ENCODE peak calls at places on chromosomes 1 and 21, in six cellular contexts. One of them, this sample, is unnamed.

GRCh38 chr1:85818371-85818770 is 110.1 kb upstream of the ZNHIT6 start:
- DNase-seq in fibroblast of villous mesenchyme: peak; percentile 6
- DNase-seq in GM06990: no peak
- DNase-seq in fibroblast of pulmonary artery: peak; percentile 7
- DNase-seq in body of pancreas: peak; percentile 15
- DNase-seq in lung: no peak
- DNase-seq in this sample: no peak

GRCh38 chr1:83791821-83792437 is 207.0 kb downstream of the TTLL7 start:
- DNase-seq in GM06990: no peak
- DNase-seq in body of pancreas: no peak
- DNase-seq in lung: no peak
- DNase-seq in fibroblast of villous mesenchyme: no peak
- DNase-seq in fibroblast of pulmonary artery: no peak
- DNase-seq in this sample: no peak

GRCh38 chr1:195530961-195531360 is 1077.3 kb downstream of the KCNT2 start:
- DNase-seq in lung: no peak
- DNase-seq in fibroblast of pulmonary artery: peak; percentile 14
- DNase-seq in body of pancreas: no peak
- DNase-seq in GM06990: no peak
- DNase-seq in fibroblast of villous mesenchyme: no peak
- DNase-seq in this sample: no peak

GRCh38 chr1:238177960-238178359 is 287.2 kb upstream of the ZP4 start:
- DNase-seq in lung: no peak
- DNase-seq in fibroblast of villous mesenchyme: no peak
- DNase-seq in body of pancreas: no peak
- DNase-seq in fibroblast of pulmonary artery: no peak
- DNase-seq in GM06990: no peak
- DNase-seq in this sample: no peak

GRCh38 chr1:63773815-63774616 is at the start of gene ROR1:
- DNase-seq in lung: peak; percentile 91
- DNase-seq in body of pancreas: peak; percentile 93
- DNase-seq in GM06990: peak; percentile 37
- DNase-seq in fibroblast of pulmonary artery: peak; percentile 87
- DNase-seq in fibroblast of villous mesenchyme: peak; percentile 85
- DNase-seq in this sample: peak; percentile 78

GRCh38 chr1:100704473-100704872 is 15.1 kb upstream of the VCAM1 start:
- DNase-seq in GM06990: no peak
- DNase-seq in lung: no peak
- DNase-seq in body of pancreas: no peak
- DNase-seq in fibroblast of pulmonary artery: no peak
- DNase-seq in fibroblast of villous mesenchyme: no peak
- DNase-seq in this sample: no peak

GRCh38 chr1:246005067-246005466 is 502.0 kb downstream of the SMYD3 start:
- DNase-seq in lung: no peak
- DNase-seq in body of pancreas: no peak
- DNase-seq in fibroblast of villous mesenchyme: peak; percentile 98
- DNase-seq in GM06990: no peak
- DNase-seq in fibroblast of pulmonary artery: peak; percentile 96
- DNase-seq in this sample: no peak

GRCh38 chr1:211329764-211330201 is 3.1 kb downstream of the TRAF5 start:
- DNase-seq in lung: no peak
- DNase-seq in GM06990: peak; percentile 44
- DNase-seq in fibroblast of pulmonary artery: no peak
- DNase-seq in body of pancreas: no peak
- DNase-seq in fibroblast of villous mesenchyme: no peak
- DNase-seq in this sample: peak; percentile 40

GRCh38 chr21:39669976-39670671 is 57.4 kb downstream of the B3GALT5 start:
- DNase-seq in fibroblast of pulmonary artery: no peak
- DNase-seq in GM06990: no peak
- DNase-seq in body of pancreas: peak; percentile 38
- DNase-seq in lung: no peak
- DNase-seq in fibroblast of villous mesenchyme: no peak
- DNase-seq in this sample: no peak

GRCh38 chr21:46667191-46667734 is 31.8 kb downstream of the PRMT2 start:
- DNase-seq in body of pancreas: no peak
- DNase-seq in GM06990: no peak
- DNase-seq in fibroblast of pulmonary artery: peak; percentile 20
- DNase-seq in fibroblast of villous mesenchyme: peak; percentile 40
- DNase-seq in lung: no peak
- DNase-seq in this sample: peak; percentile 62

GRCh38 chr1:7218210-7218832 is 433.1 kb downstream of the CAMTA1 start:
- DNase-seq in GM06990: no peak
- DNase-seq in body of pancreas: peak; percentile 66
- DNase-seq in fibroblast of pulmonary artery: peak; percentile 42
- DNase-seq in lung: no peak
- DNase-seq in fibroblast of villous mesenchyme: peak; percentile 55
- DNase-seq in this sample: peak; percentile 57

GRCh38 chr1:66532798-66533783 is 862 bp upstream of the SGIP1 start:
- DNase-seq in lung: no peak
- DNase-seq in body of pancreas: no peak
- DNase-seq in GM06990: no peak
- DNase-seq in fibroblast of pulmonary artery: peak; percentile 90
- DNase-seq in fibroblast of villous mesenchyme: peak; percentile 93
- DNase-seq in this sample: peak; percentile 30

GRCh38 chr1:2937805-2938204 is 83.5 kb upstream of the ACTRT2 start:
- DNase-seq in GM06990: no peak
- DNase-seq in body of pancreas: no peak
- DNase-seq in fibroblast of villous mesenchyme: no peak
- DNase-seq in fibroblast of pulmonary artery: no peak
- DNase-seq in lung: no peak
- DNase-seq in this sample: no peak

GRCh38 chr1:21861602-21862429 is 49.8 kb downstream of the LDLRAD2 start:
- DNase-seq in fibroblast of villous mesenchyme: peak; percentile 46
- DNase-seq in GM06990: no peak
- DNase-seq in lung: no peak
- DNase-seq in body of pancreas: no peak
- DNase-seq in fibroblast of pulmonary artery: peak; percentile 28
- DNase-seq in this sample: no peak

GRCh38 chr1:7902478-7903084 is 38.1 kb downstream of the TNFRSF9 start:
- DNase-seq in body of pancreas: peak; percentile 65
- DNase-seq in fibroblast of villous mesenchyme: peak; percentile 69
- DNase-seq in lung: peak; percentile 58
- DNase-seq in fibroblast of pulmonary artery: peak; percentile 86
- DNase-seq in GM06990: peak; percentile 26
- DNase-seq in this sample: peak; percentile 78

GRCh38 chr1:104195395-104195794 is 445.7 kb downstream of the AMY1C start:
- DNase-seq in body of pancreas: no peak
- DNase-seq in lung: no peak
- DNase-seq in GM06990: no peak
- DNase-seq in fibroblast of pulmonary artery: no peak
- DNase-seq in fibroblast of villous mesenchyme: no peak
- DNase-seq in this sample: no peak

GRCh38 chr1:9551984-9552383 is 12.7 kb downstream of the SLC25A33 start:
- DNase-seq in body of pancreas: no peak
- DNase-seq in GM06990: no peak
- DNase-seq in fibroblast of pulmonary artery: no peak
- DNase-seq in lung: no peak
- DNase-seq in fibroblast of villous mesenchyme: no peak
- DNase-seq in this sample: no peak
- TF ChIP-seq CTCF in body of pancreas: no peak
- TF ChIP-seq CTCF in GM06990: no peak
- TF ChIP-seq CTCF in fibroblast of pulmonary artery: no peak
- TF ChIP-seq CTCF in lung: no peak
- TF ChIP-seq CTCF in fibroblast of villous mesenchyme: no peak
- TF ChIP-seq CTCF in this sample: no peak

GRCh38 chr1:173297798-173298391 is 90.8 kb upstream of the TNFSF4 start:
- DNase-seq in body of pancreas: no peak
- DNase-seq in GM06990: peak; percentile 48
- DNase-seq in lung: no peak
- DNase-seq in fibroblast of pulmonary artery: no peak
- DNase-seq in fibroblast of villous mesenchyme: peak; percentile 64
- DNase-seq in this sample: peak; percentile 40
- TF ChIP-seq CTCF in body of pancreas: no peak
- TF ChIP-seq CTCF in GM06990: no peak
- TF ChIP-seq CTCF in lung: no peak
- TF ChIP-seq CTCF in fibroblast of pulmonary artery: no peak
- TF ChIP-seq CTCF in fibroblast of villous mesenchyme: no peak
- TF ChIP-seq CTCF in this sample: no peak

GRCh38 chr1:5973771-5974170 is 18.5 kb downstream of the NPHP4 start:
- DNase-seq in fibroblast of villous mesenchyme: no peak
- DNase-seq in GM06990: no peak
- DNase-seq in fibroblast of pulmonary artery: no peak
- DNase-seq in body of pancreas: no peak
- DNase-seq in lung: no peak
- DNase-seq in this sample: no peak
- TF ChIP-seq CTCF in fibroblast of villous mesenchyme: no peak
- TF ChIP-seq CTCF in GM06990: no peak
- TF ChIP-seq CTCF in fibroblast of pulmonary artery: no peak
- TF ChIP-seq CTCF in body of pancreas: no peak
- TF ChIP-seq CTCF in lung: no peak
- TF ChIP-seq CTCF in this sample: no peak

GRCh38 chr1:155001688-155002474 is 721 bp upstream of the ZBTB7B start:
- DNase-seq in lung: peak; percentile 100
- DNase-seq in GM06990: peak; percentile 98
- DNase-seq in fibroblast of pulmonary artery: peak; percentile 99
- DNase-seq in fibroblast of villous mesenchyme: peak; percentile 99
- DNase-seq in body of pancreas: peak; percentile 100
- DNase-seq in this sample: peak; percentile 98
- TF ChIP-seq CTCF in lung: peak; percentile 1
- TF ChIP-seq CTCF in GM06990: peak; percentile 74
- TF ChIP-seq CTCF in fibroblast of pulmonary artery: peak; percentile 45
- TF ChIP-seq CTCF in fibroblast of villous mesenchyme: peak; percentile 50
- TF ChIP-seq CTCF in body of pancreas: peak; percentile 22
- TF ChIP-seq CTCF in this sample: peak; percentile 37

GRCh38 chr1:53321776-53322602 is 5.9 kb downstream of the LRP8 start:
- DNase-seq in GM06990: no peak
- DNase-seq in body of pancreas: no peak
- DNase-seq in fibroblast of pulmonary artery: no peak
- DNase-seq in fibroblast of villous mesenchyme: no peak
- DNase-seq in lung: no peak
- DNase-seq in this sample: no peak

GRCh38 chr1:53319296-53320101 is 8.4 kb downstream of the LRP8 start:
- DNase-seq in lung: no peak
- DNase-seq in body of pancreas: no peak
- DNase-seq in fibroblast of pulmonary artery: no peak
- DNase-seq in GM06990: no peak
- DNase-seq in fibroblast of villous mesenchyme: no peak
- DNase-seq in this sample: no peak

GRCh38 chr1:53320646-53321045 is 7.2 kb downstream of the LRP8 start:
- DNase-seq in fibroblast of villous mesenchyme: no peak
- DNase-seq in body of pancreas: no peak
- DNase-seq in GM06990: no peak
- DNase-seq in lung: no peak
- DNase-seq in fibroblast of pulmonary artery: no peak
- DNase-seq in this sample: no peak

GRCh38 chr1:53323316-53323715 is 4.6 kb downstream of the LRP8 start:
- DNase-seq in GM06990: no peak
- DNase-seq in fibroblast of pulmonary artery: no peak
- DNase-seq in lung: no peak
- DNase-seq in body of pancreas: no peak
- DNase-seq in fibroblast of villous mesenchyme: no peak
- DNase-seq in this sample: no peak

DNA sequence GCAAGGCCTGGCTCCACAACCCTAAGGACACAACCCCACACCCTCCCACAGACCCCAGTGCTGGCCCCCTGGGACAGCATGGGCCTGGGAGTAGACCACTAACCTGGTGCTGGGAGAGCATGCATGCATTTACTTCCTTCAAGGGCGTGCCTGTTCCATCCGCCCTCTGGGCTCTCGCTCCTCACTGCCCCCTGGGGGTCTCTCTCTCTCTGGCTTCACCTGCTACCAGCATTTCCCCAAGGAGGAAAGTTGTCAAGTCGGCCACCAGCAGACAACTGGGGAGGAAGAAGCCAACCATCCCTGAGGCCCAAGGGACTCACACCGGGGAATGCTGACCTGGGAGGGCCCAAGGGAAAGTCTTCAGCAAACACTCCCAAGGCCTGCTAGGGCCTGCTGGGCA is 6.5 kb downstream of the LRP8 start:
- DNase-seq in fibroblast of pulmonary artery: no peak
- DNase-seq in body of pancreas: no peak
- DNase-seq in GM06990: no peak
- DNase-seq in fibroblast of villous mesenchyme: no peak
- DNase-seq in lung: no peak
- DNase-seq in this sample: no peak
- TF ChIP-seq CTCF in fibroblast of pulmonary artery: peak; percentile 15
- TF ChIP-seq CTCF in body of pancreas: no peak
- TF ChIP-seq CTCF in GM06990: peak; percentile 44
- TF ChIP-seq CTCF in fibroblast of villous mesenchyme: peak; percentile 32
- TF ChIP-seq CTCF in lung: no peak
- TF ChIP-seq CTCF in this sample: no peak

GRCh38 chr1:193070395-193070753 is 11.0 kb downstream of the RO60 start:
- DNase-seq in fibroblast of villous mesenchyme: no peak
- DNase-seq in GM06990: no peak
- DNase-seq in lung: no peak
- DNase-seq in body of pancreas: no peak
- DNase-seq in fibroblast of pulmonary artery: no peak
- DNase-seq in this sample: no peak

GRCh38 chr1:193068013-193068412 is 8.6 kb downstream of the RO60 start:
- DNase-seq in body of pancreas: no peak
- DNase-seq in fibroblast of villous mesenchyme: no peak
- DNase-seq in GM06990: no peak
- DNase-seq in lung: no peak
- DNase-seq in fibroblast of pulmonary artery: no peak
- DNase-seq in this sample: no peak

GRCh38 chr1:193066606-193067005 is 7.2 kb downstream of the RO60 start:
- DNase-seq in lung: no peak
- DNase-seq in fibroblast of pulmonary artery: no peak
- DNase-seq in GM06990: no peak
- DNase-seq in body of pancreas: no peak
- DNase-seq in fibroblast of villous mesenchyme: no peak
- DNase-seq in this sample: no peak

GRCh38 chr1:193070942-193071341 is 11.5 kb downstream of the RO60 start:
- DNase-seq in body of pancreas: no peak
- DNase-seq in lung: no peak
- DNase-seq in GM06990: no peak
- DNase-seq in fibroblast of villous mesenchyme: no peak
- DNase-seq in fibroblast of pulmonary artery: no peak
- DNase-seq in this sample: no peak

GRCh38 chr1:193069748-193070394 is 10.5 kb downstream of the RO60 start:
- DNase-seq in fibroblast of villous mesenchyme: no peak
- DNase-seq in lung: no peak
- DNase-seq in fibroblast of pulmonary artery: no peak
- DNase-seq in GM06990: no peak
- DNase-seq in body of pancreas: no peak
- DNase-seq in this sample: no peak
- TF ChIP-seq CTCF in fibroblast of villous mesenchyme: peak; percentile 39
- TF ChIP-seq CTCF in lung: no peak
- TF ChIP-seq CTCF in fibroblast of pulmonary artery: peak; percentile 32
- TF ChIP-seq CTCF in GM06990: peak; percentile 65
- TF ChIP-seq CTCF in body of pancreas: no peak
- TF ChIP-seq CTCF in this sample: peak; percentile 28

DNA sequence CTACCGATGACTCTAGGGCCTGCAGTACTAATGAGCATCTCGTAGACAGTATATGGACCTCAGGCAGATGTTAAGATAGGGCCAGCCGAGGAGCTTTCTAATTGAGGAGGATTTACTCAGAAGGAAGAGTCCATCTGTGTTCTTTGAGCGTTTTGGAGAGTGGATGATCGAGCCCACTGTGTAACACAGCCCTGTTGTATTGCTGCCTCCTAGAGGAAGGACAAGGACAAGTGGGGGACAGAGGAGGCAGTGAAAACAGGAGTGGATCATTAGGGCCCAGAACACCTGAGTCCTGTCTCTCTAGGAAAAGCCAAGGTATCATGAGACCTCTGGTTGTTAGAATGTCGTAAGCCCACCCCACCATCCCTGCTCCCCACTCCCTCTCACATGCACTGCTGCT is 62.9 kb downstream of the TBX19 start:
- DNase-seq in GM06990: no peak
- DNase-seq in body of pancreas: no peak
- DNase-seq in fibroblast of pulmonary artery: no peak
- DNase-seq in lung: no peak
- DNase-seq in fibroblast of villous mesenchyme: no peak
- DNase-seq in this sample: no peak
- TF ChIP-seq CTCF in GM06990: peak; percentile 24
- TF ChIP-seq CTCF in body of pancreas: no peak
- TF ChIP-seq CTCF in fibroblast of pulmonary artery: peak; percentile 37
- TF ChIP-seq CTCF in lung: no peak
- TF ChIP-seq CTCF in fibroblast of villous mesenchyme: peak; percentile 27
- TF ChIP-seq CTCF in this sample: peak; percentile 46

This sample was measured in GM13976.